ENCODE peak calls at places on chromosomes 3 and 15, in seven cellular contexts. G is AG04450, J is psoas muscle, H is uterus, F is GM23338, B is fibroblast of lung, D is HL-60. T is an unnamed sample.

GRCh38 chr3:14962762-14963161 is 15.4 kb downstream of the NR2C2 start:
- DNase-seq in G (no peak), J (no peak), H (no peak), F (no peak), B (peak; percentile 74), D (no peak), T (no peak)

GRCh38 chr3:192825657-192826200 is 91.9 kb downstream of the MB21D2 start:
- DNase-seq in G (no peak), J (no peak), H (no peak), F (no peak), B (peak; percentile 67), D (peak; percentile 6), T (peak; percentile 79)

GRCh38 chr3:105691053-105691452 is 177.8 kb downstream of the CBLB start:
- DNase-seq in G (no peak), J (no peak), H (no peak), F (no peak), B (peak; percentile 33), D (no peak), T (no peak)

GRCh38 chr3:150925751-150926201 is 20.5 kb upstream of the MINDY4B start:
- DNase-seq in G (no peak), J (peak; percentile 46), H (no peak), F (peak; percentile 96), B (peak; percentile 29), D (no peak), T (peak; percentile 79)

GRCh38 chr3:148227534-148227933 is 470.2 kb upstream of the AGTR1 start:
- DNase-seq in G (peak; percentile 15), J (no peak), H (no peak), F (no peak), B (peak; percentile 53), D (no peak), T (peak; percentile 3)

GRCh38 chr15:74185949-74186348 is 12.4 kb downstream of the ISLR start:
- DNase-seq in G (no peak), J (peak; percentile 12), H (no peak), F (no peak), B (no peak), D (no peak), T (no peak)

GRCh38 chr3:141782386-141782932 is 19.3 kb downstream of the GRK7 start:
- DNase-seq in G (no peak), J (no peak), H (no peak), F (peak; percentile 40), B (no peak), D (no peak), T (peak; percentile 62)

GRCh38 chr3:41357271-41357670 is 158.0 kb downstream of the CTNNB1 start:
- DNase-seq in G (no peak), J (no peak), H (no peak), F (no peak), B (no peak), D (no peak), T (no peak)

GRCh38 chr3:114336122-114336697 is 42.4 kb downstream of the TIGIT start:
- DNase-seq in G (no peak), J (no peak), H (no peak), F (no peak), B (peak; percentile 11), D (no peak), T (peak; percentile 15)

GRCh38 chr15:31367730-31368344 is 41.2 kb downstream of the KLF13 start:
- DNase-seq in G (no peak), J (peak; percentile 62), H (no peak), F (no peak), B (no peak), D (no peak), T (no peak)

GRCh38 chr3:24591661-24592555 is 97.3 kb upstream of the THRB start:
- DNase-seq in G (no peak), J (no peak), H (no peak), F (no peak), B (peak; percentile 52), D (no peak), T (no peak)

GRCh38 chr3:68666409-68667193 is 265.7 kb downstream of the TAFA4 start:
- DNase-seq in G (no peak), J (no peak), H (no peak), F (peak; percentile 50), B (no peak), D (no peak), T (peak; percentile 8)

GRCh38 chr3:126355777-126356372 is 1.3 kb downstream of the KLF15 start:
- DNase-seq in G (no peak), J (peak; percentile 99), H (peak; percentile 97), F (peak; percentile 93), B (peak; percentile 52), D (peak; percentile 8), T (peak; percentile 98)

GRCh38 chr3:115862824-115863223 is 239.5 kb downstream of the GAP43 start:
- DNase-seq in G (no peak), J (no peak), H (no peak), F (peak; percentile 57), B (no peak), D (no peak), T (peak; percentile 73)

GRCh38 chr3:195117978-195118581 is 152.9 kb downstream of the XXYLT1 start:
- DNase-seq in G (no peak), J (no peak), H (no peak), F (peak; percentile 53), B (peak; percentile 27), D (no peak), T (no peak)

GRCh38 chr15:36161781-36162212 is 417.6 kb upstream of the CDIN1 start:
- DNase-seq in G (no peak), J (peak; percentile 53), H (no peak), F (peak; percentile 20), B (peak; percentile 11), D (no peak), T (peak; percentile 85)

GRCh38 chr15:44536298-44536961 is 517 bp upstream of the EIF3J start:
- DNase-seq in G (peak; percentile 43), J (peak; percentile 93), H (no peak), F (peak; percentile 95), B (peak; percentile 78), D (peak; percentile 74), T (peak; percentile 92)

GRCh38 chr15:47576921-47577474 is 140.3 kb upstream of the SEMA6D start:
- DNase-seq in G (no peak), J (no peak), H (no peak), F (no peak), B (no peak), D (no peak), T (no peak)

GRCh38 chr15:35529784-35530183 is 16.2 kb downstream of the DPH6 start:
- DNase-seq in G (no peak), J (no peak), H (no peak), F (no peak), B (no peak), D (no peak), T (no peak)

GRCh38 chr15:74826911-74827310 is 484 bp downstream of the CPLX3 start:
- DNase-seq in G (no peak), J (no peak), H (no peak), F (peak; percentile 66), B (no peak), D (no peak), T (no peak)

GRCh38 chr3:12046406-12046805 is 42.2 kb downstream of the SYN2 start:
- DNase-seq in G (no peak), J (no peak), H (no peak), F (peak; percentile 33), B (no peak), D (no peak), T (no peak)

GRCh38 chr3:52834871-52835501 is at the start of gene MUSTN1:
- DNase-seq in G (no peak), J (peak; percentile 94), H (peak; percentile 34), F (peak; percentile 19), B (no peak), D (no peak), T (peak; percentile 29)

GRCh38 chr3:36591959-36592358 is 172.4 kb downstream of the DCLK3 start:
- DNase-seq in G (no peak), J (no peak), H (no peak), F (no peak), B (no peak), D (no peak), T (no peak)

GRCh38 chr15:85282504-85283115 is 97.8 kb upstream of the AKAP13 start:
- DNase-seq in G (peak; percentile 27), J (peak; percentile 61), H (no peak), F (no peak), B (peak; percentile 80), D (no peak), T (peak; percentile 17)

GRCh38 chr15:70235347-70235746 is 137.6 kb upstream of the TLE3 start:
- DNase-seq in G (no peak), J (no peak), H (no peak), F (no peak), B (no peak), D (no peak), T (no peak)

GRCh38 chr15:65836665-65837064 is 32.6 kb upstream of the RAB11A start:
- DNase-seq in G (no peak), J (no peak), H (no peak), F (peak; percentile 73), B (no peak), D (no peak), T (no peak)
- TF ChIP-seq CTCF in G (no peak), J (no peak), H (no peak), F (peak; percentile 81), B (no peak), D (no peak), T (no peak)

DNA sequence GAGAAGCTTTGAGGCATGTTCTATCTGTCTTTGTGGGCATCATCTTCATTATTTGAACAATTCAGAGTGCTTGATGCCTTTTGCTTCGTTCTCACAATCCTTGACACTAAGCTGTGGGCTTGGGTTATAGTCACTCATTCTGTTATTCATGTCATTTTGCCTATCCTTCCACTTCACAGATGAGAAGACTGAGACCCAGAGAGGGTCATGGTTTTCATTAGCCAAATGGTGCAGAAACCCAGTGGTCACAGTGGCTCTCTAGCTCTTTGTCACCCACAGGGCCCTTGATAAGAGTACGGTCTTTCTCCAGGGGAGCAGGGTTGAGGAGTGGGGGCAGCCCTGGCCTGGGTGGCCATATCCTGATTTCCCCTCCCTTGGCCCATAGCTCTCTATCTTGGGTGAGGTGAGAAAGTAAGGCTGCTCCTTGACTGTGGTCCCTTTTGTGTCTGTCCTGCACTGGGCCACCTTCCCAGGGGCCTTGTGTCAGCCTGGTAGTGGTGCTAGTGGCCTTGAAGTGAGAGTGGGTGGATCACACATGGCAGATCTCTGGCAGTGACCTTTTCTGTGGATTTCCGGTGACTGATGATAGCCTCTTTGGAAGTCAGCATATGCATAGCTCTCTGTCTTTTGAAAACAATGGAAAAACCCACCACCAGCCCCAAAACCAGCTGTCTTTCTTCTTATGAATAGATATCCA is 130.1 kb downstream of the IGF1R start:
- DNase-seq in G (no peak), J (no peak), H (no peak), F (no peak), B (no peak), D (no peak), T (no peak)
- H3K27ac ChIP-seq in G (no peak overlapping the region), J (no peak overlapping the region), H (no peak overlapping the region), F (peak overlapping the region; percentile 29), B (no peak overlapping the region), D (peak overlapping the region; percentile 3), T (no peak overlapping the region)

DNA sequence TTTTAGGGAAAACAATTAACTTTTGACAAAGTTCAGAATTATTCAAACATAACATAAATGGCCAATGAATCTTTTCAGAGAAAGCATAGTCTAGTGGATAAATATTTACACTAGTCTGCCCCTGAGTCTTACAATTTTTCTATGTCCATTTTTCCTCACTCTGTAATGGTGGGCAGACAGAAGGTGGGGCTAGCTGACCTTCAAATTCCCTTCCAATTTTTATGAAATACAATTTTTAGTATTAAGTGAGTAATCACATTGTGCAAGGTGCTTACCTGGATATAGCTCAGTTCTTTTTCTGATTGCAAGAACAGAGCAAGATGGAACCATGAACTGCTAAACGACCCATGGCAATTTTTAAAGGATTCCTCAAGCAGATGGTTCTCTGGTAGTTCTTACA is 441.7 kb upstream of the NR2F2 start:
- DNase-seq in G (no peak), J (no peak), H (no peak), F (no peak), B (no peak), D (no peak), T (no peak)
- TF ChIP-seq CTCF in G (no peak), J (no peak), H (no peak), F (no peak), B (no peak), D (no peak), T (no peak)

GRCh38 chr3:58336135-58336882 is 3.6 kb downstream of the PXK start:
- DNase-seq in G (no peak), J (no peak), H (no peak), F (no peak), B (peak; percentile 84), D (no peak), T (peak; percentile 48)
- H3K27ac ChIP-seq in G (peak overlapping the region; percentile 12), J (peak overlapping the region; percentile 50), H (peak overlapping the region; percentile 58), F (no peak overlapping the region), B (peak overlapping the region; percentile 56), D (peak overlapping the region; percentile 92), T (no peak overlapping the region)